ENCODE peak calls at places on chromosome 1, in six cellular contexts. W is A673, A is astrocyte of the spinal cord, Y is spleen, L is glutamatergic neuron, Z is pancreas. R is an unnamed sample.

GRCh38 chr1:113931456-113931855 is 2.3 kb downstream of the HIPK1 start:
- DNase-seq in L (no peak), Z (no peak), Y (no peak), A (peak; percentile 83), W (no peak), R (no peak)

GRCh38 chr1:60488857-60489256 is 415.3 kb upstream of the C1orf87 start:
- DNase-seq in L (no peak), A (no peak), Y (no peak), W (no peak), Z (no peak), R (no peak)

GRCh38 chr1:160858127-160858909 is 4.4 kb downstream of the CD244 start:
- DNase-seq in W (no peak), Y (no peak), L (no peak), A (no peak), Z (no peak), R (no peak)

GRCh38 chr1:23168462-23169218 is at the start of gene LUZP1:
- DNase-seq in Z (peak; percentile 88), L (peak; percentile 92), Y (peak; percentile 97), A (peak; percentile 87), W (peak; percentile 85), R (peak; percentile 83)

GRCh38 chr1:93607814-93608187 is 73.8 kb downstream of the BCAR3 start:
- DNase-seq in Z (no peak), Y (no peak), W (no peak), A (peak; percentile 52), L (no peak), R (no peak)

GRCh38 chr1:145729661-145730436 is 10.6 kb downstream of the CD160 start:
- DNase-seq in W (no peak), L (no peak), Z (no peak), A (no peak), Y (no peak), R (no peak)

GRCh38 chr1:89907669-89908293 is 86.9 kb downstream of the LRRC8D start:
- DNase-seq in Z (no peak), A (peak; percentile 50), W (peak; percentile 72), L (no peak), Y (no peak), R (no peak)

GRCh38 chr1:42765832-42766722 is 751 bp downstream of the P3H1 start:
- DNase-seq in Z (peak; percentile 35), L (peak; percentile 61), Y (no peak), A (peak; percentile 82), W (peak; percentile 87), R (peak; percentile 63)

GRCh38 chr1:166960871-166961474 is 14.4 kb downstream of the ILDR2 start:
- DNase-seq in W (no peak), A (no peak), Z (no peak), Y (no peak), L (no peak), R (no peak)

GRCh38 chr1:65026235-65026634 is 59.9 kb upstream of the JAK1 start:
- DNase-seq in W (peak; percentile 98), Y (no peak), L (no peak), Z (no peak), A (no peak), R (no peak)

GRCh38 chr1:246831543-246831942 is 100.2 kb downstream of the AHCTF1 start:
- DNase-seq in A (no peak), L (no peak), Z (no peak), Y (no peak), W (no peak), R (no peak)

GRCh38 chr1:84299536-84300260 is 1.8 kb upstream of the SAMD13 start:
- DNase-seq in Z (no peak), Y (no peak), A (peak; percentile 22), L (no peak), W (peak; percentile 31), R (no peak)

GRCh38 chr1:100440075-100440809 is 87.9 kb downstream of the CDC14A start:
- DNase-seq in L (no peak), W (no peak), Z (no peak), A (no peak), Y (no peak), R (no peak)

GRCh38 chr1:236143104-236143948 is 987 bp downstream of the GPR137B start:
- DNase-seq in A (peak; percentile 48), Y (peak; percentile 82), W (no peak), Z (no peak), L (peak; percentile 36), R (peak; percentile 58)

GRCh38 chr1:64983110-64983509 is 16.8 kb upstream of the JAK1 start:
- DNase-seq in W (no peak), Z (no peak), L (no peak), Y (no peak), A (peak; percentile 60), R (no peak)

GRCh38 chr1:154546264-154547043 is 12.0 kb downstream of the UBE2Q1 start:
- DNase-seq in A (peak; percentile 48), L (peak; percentile 79), Y (no peak), W (peak; percentile 77), Z (no peak), R (peak; percentile 91)

GRCh38 chr1:116219651-116220434 is 108.6 kb downstream of the MAB21L3 start:
- DNase-seq in A (no peak), Y (no peak), W (no peak), L (no peak), Z (no peak), R (no peak)

GRCh38 chr1:90973897-90974798 is 47.7 kb downstream of the ZNF644 start:
- DNase-seq in Z (no peak), Y (no peak), A (peak; percentile 75), L (no peak), W (peak; percentile 64), R (no peak)

GRCh38 chr1:90964444-90965035 is 57.3 kb downstream of the ZNF644 start:
- DNase-seq in Z (no peak), A (peak; percentile 31), W (peak; percentile 56), L (no peak), Y (no peak), R (no peak)

GRCh38 chr1:90969241-90969640 is 52.6 kb downstream of the ZNF644 start:
- DNase-seq in Z (no peak), A (no peak), W (no peak), Y (no peak), L (no peak), R (peak; percentile 65)

DNA sequence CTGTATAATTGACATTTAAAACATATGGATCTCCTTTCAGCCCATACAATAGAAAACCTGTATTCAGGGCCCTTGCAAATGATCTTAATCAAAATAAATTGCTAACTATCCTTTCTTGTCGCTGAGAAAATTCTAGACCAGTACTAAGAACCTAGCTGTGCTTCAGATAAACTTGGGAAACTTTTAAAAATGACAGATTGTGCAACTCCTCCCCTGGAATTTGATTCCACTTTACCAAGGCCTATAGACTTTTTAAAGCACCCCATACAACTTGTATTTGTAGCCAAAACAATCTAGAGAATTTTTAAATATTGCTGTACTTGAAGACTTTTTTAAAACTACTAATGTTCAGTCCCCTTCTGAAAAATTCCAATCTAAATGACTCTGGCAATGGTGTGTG is 51.6 kb downstream of the ZNF644 start:
- DNase-seq in L (no peak), Y (no peak), A (no peak), W (no peak), Z (no peak), R (no peak)
- TF ChIP-seq CTCF in L (no peak), Y (no peak), A (no peak), W (no peak), Z (no peak), R (no peak)

GRCh38 chr1:109704173-109704572 is 7.9 kb upstream of the GSTM5 start:
- DNase-seq in Y (no peak), L (no peak), Z (no peak), W (no peak), A (no peak), R (no peak)
- TF ChIP-seq CTCF in Y (no peak), L (no peak), Z (no peak), W (no peak), A (no peak), R (peak; percentile 32)

DNA sequence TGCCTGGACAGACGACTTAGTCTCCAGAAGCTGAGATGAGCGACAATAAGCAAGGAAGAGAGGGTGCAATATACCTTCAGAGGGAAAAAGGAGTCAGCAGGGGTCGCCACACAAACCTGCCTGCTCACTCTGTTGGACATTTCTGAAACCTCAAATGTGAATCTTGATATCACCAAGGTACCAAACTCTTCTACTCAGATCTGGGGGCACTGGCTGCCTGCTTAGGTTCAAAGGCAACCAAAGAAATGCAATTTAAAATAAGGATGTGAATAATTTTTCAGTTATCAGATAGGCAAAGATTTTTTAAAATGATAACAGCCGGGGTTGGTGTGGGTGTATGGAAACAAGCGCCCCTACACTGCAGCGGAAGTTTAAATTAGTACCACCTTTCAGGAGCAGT is 164.2 kb downstream of the HIVEP3 start:
- DNase-seq in W (no peak), Y (peak; percentile 37), L (no peak), A (no peak), Z (no peak), R (peak; percentile 19)
- TF ChIP-seq CTCF in W (peak; percentile 45), Y (no peak), L (no peak), A (peak; percentile 5), Z (no peak), R (peak; percentile 39)

DNA sequence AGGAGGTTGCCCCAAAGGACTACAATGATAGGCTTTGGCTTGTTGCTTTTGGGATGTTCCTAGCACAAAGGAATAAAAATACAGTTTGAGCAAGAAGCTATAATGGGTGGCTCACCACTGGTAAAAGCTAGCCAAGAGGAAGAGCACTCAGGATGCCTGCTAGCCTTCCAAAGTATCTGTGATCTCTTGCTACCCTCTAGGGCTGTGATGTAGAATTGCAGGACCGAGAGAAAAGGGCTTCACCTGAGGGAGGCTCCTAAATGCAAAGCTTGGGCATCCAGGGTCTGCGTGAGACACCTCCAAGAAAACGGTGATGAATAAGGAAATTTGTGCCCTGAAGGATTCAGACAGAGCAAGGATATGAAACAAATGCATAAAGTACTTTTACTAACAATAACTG is 17.7 kb downstream of the IVL start:
- DNase-seq in Y (no peak), A (peak; percentile 30), L (no peak), W (peak; percentile 12), Z (no peak), R (peak; percentile 68)
- TF ChIP-seq CTCF in Y (no peak), A (peak; percentile 56), L (no peak), W (peak; percentile 44), Z (no peak), R (peak; percentile 90)

GRCh38 chr1:211261229-211261628 is 2.1 kb downstream of the RCOR3 start:
- DNase-seq in A (no peak), Y (no peak), L (no peak), W (no peak), Z (no peak), R (no peak)

GRCh38 chr1:211258756-211259595 is at the start of gene RCOR3:
- DNase-seq in Y (peak; percentile 99), W (peak; percentile 95), Z (peak; percentile 95), L (peak; percentile 96), A (peak; percentile 94), R (peak; percentile 98)

GRCh38 chr1:211258310-211258755 is 833 bp upstream of the RCOR3 start:
- DNase-seq in A (peak; percentile 86), Y (peak; percentile 91), Z (peak; percentile 83), W (peak; percentile 85), L (peak; percentile 79), R (peak; percentile 85)

GRCh38 chr1:211260161-211261107 is 1.3 kb downstream of the RCOR3 start:
- DNase-seq in L (peak; percentile 87), Y (peak; percentile 95), A (peak; percentile 77), Z (peak; percentile 89), W (peak; percentile 87), R (peak; percentile 85)

GRCh38 chr1:211259596-211260126 is 495 bp downstream of the RCOR3 start:
- DNase-seq in W (peak; percentile 75), Z (peak; percentile 71), A (peak; percentile 71), Y (no peak), L (peak; percentile 72), R (peak; percentile 89)
- TF ChIP-seq CTCF in W (no peak), Z (no peak), A (no peak), Y (no peak), L (no peak), R (no peak)

GRCh38 chr1:70195342-70195741 is 10.0 kb downstream of the LRRC40 start:
- DNase-seq in W (no peak), L (no peak), Y (no peak), A (no peak), Z (no peak), R (no peak)
- TF ChIP-seq CTCF in W (no peak), L (no peak), Y (no peak), A (no peak), Z (no peak), R (no peak)